ENCODE peak calls at places on chromosomes 2 and 18, in seven cellular contexts. S is RWPE1; A is osteocyte; Q is astrocyte; Z is HFF-Myc; D is CD4-positive, alpha-beta T cell; T is PC-3. C is an unnamed sample.

GRCh38 chr2:58428286-58428552 is 187.1 kb upstream of the FANCL start:
- DNase-seq in D (no peak), A (no peak), S (peak), Z (no peak), T (no peak), Q (no peak), C (no peak)

GRCh38 chr2:165871025-165871424 is 77.0 kb upstream of the GALNT3 start:
- DNase-seq in Q (no peak), A (no peak), S (no peak), Z (no peak), D (no peak), T (no peak), C (no peak)

GRCh38 chr2:117835990-117836760 is 21.7 kb downstream of the DDX18 start:
- DNase-seq in A (no peak), Q (peak), S (peak), Z (peak), D (peak), T (peak), C (peak)

GRCh38 chr18:8508320-8508719 is 100.9 kb upstream of the RAB12 start:
- DNase-seq in A (peak), S (no peak), Z (no peak), Q (no peak), T (no peak), D (no peak), C (no peak)

GRCh38 chr18:59910967-59911366 is 11.2 kb downstream of the PMAIP1 start:
- DNase-seq in S (no peak), D (no peak), Q (peak), A (no peak), Z (no peak), T (no peak), C (no peak)

GRCh38 chr2:238985036-238985729 is 137.3 kb downstream of the TWIST2 start:
- DNase-seq in A (peak), T (no peak), D (no peak), Q (no peak), S (no peak), Z (no peak), C (peak)

GRCh38 chr2:42074661-42075060 is 26.8 kb downstream of the PKDCC start:
- DNase-seq in Q (no peak), T (peak), S (no peak), D (no peak), A (no peak), Z (no peak), C (no peak)

GRCh38 chr2:54669677-54670484 is 53.6 kb upstream of the EML6 start:
- DNase-seq in A (peak), D (no peak), Z (no peak), Q (no peak), S (peak), T (peak), C (no peak)

GRCh38 chr2:28683100-28683706 is 68.4 kb upstream of the PPP1CB start:
- DNase-seq in T (peak), A (peak), S (peak), Z (peak), Q (peak), D (no peak), C (peak)

GRCh38 chr18:21179590-21180220 is 62.3 kb upstream of the GREB1L start:
- DNase-seq in Q (peak), A (no peak), D (peak), Z (peak), S (peak), T (peak), C (no peak)

GRCh38 chr2:231890896-231891513 is 35.2 kb downstream of the NPPC start:
- DNase-seq in A (no peak), Q (no peak), D (no peak), Z (no peak), T (peak), S (no peak), C (no peak)

GRCh38 chr2:105950521-105951389 is 206.0 kb downstream of the NCK2 start:
- DNase-seq in A (no peak), Q (no peak), S (no peak), Z (no peak), T (no peak), D (no peak), C (no peak)

GRCh38 chr2:202317080-202317859 is 51.7 kb downstream of the NOP58 start:
- DNase-seq in Q (peak), Z (peak), D (no peak), S (peak), A (peak), T (peak), C (no peak)

GRCh38 chr18:59516356-59517155 is 157.5 kb upstream of the LMAN1 start:
- DNase-seq in T (peak), Q (peak), S (peak), D (no peak), Z (no peak), A (no peak), C (no peak)

GRCh38 chr18:58045265-58046086 is 1.4 kb downstream of the NEDD4L start:
- DNase-seq in D (peak), T (peak), Z (no peak), S (peak), A (no peak), Q (peak), C (no peak)

GRCh38 chr2:219142329-219142728 is 18.3 kb downstream of the NHEJ1 start:
- DNase-seq in A (peak), T (peak), D (no peak), Q (peak), S (peak), Z (peak), C (peak)

GRCh38 chr2:15521782-15522181 is 39.4 kb downstream of the NBAS start:
- DNase-seq in S (no peak), A (no peak), D (no peak), T (no peak), Q (peak), Z (peak), C (no peak)

GRCh38 chr2:74919827-74920226 is 38.6 kb upstream of the POLE4 start:
- DNase-seq in T (peak), A (peak), D (peak), S (peak), Z (no peak), Q (no peak), C (no peak)

GRCh38 chr18:26621161-26622026 is 73.0 kb upstream of the KCTD1 start:
- DNase-seq in D (no peak), S (peak), A (no peak), T (peak), Z (no peak), Q (no peak), C (no peak)

GRCh38 chr2:88159955-88160415 is 10.2 kb upstream of the THNSL2 start:
- DNase-seq in A (no peak), S (peak), T (peak), D (peak), Q (peak), Z (peak), C (no peak)

GRCh38 chr18:70382032-70382431 is 93.2 kb downstream of the SOCS6 start:
- DNase-seq in T (no peak), D (no peak), A (no peak), S (no peak), Q (no peak), Z (no peak), C (no peak)

GRCh38 chr18:6366776-6367175 is 47.9 kb downstream of the L3MBTL4 start:
- DNase-seq in Z (no peak), A (no peak), Q (no peak), D (no peak), S (no peak), T (no peak), C (no peak)

GRCh38 chr18:80105369-80106167 is 3.5 kb upstream of the ADNP2 start:
- DNase-seq in A (peak), Z (no peak), S (no peak), D (no peak), Q (no peak), T (no peak), C (no peak)

GRCh38 chr2:234643407-234643806 is 146.5 kb upstream of the ARL4C start:
- DNase-seq in T (no peak), Q (no peak), Z (no peak), D (no peak), S (no peak), A (no peak), C (no peak)

GRCh38 chr2:46460991-46461715 is 18.2 kb upstream of the TMEM247 start:
- DNase-seq in Q (no peak), D (peak), A (peak), Z (no peak), T (peak), S (peak), C (peak)

GRCh38 chr2:199223791-199224190 is 233.9 kb downstream of the SATB2 start:
- DNase-seq in S (peak), D (no peak), Z (no peak), T (peak), A (no peak), Q (peak), C (no peak)
- TF ChIP-seq CTCF in S (no peak), D (no peak), Z (no peak), T (no peak), A (no peak), Q (no peak), C (no peak)

GRCh38 chr2:122543815-122544214 is 788.4 kb downstream of the TSN start:
- DNase-seq in D (no peak), T (peak), Z (no peak), A (no peak), S (peak), Q (peak), C (no peak)

GRCh38 chr2:122542646-122543045 is 787.2 kb downstream of the TSN start:
- DNase-seq in D (no peak), S (no peak), Z (no peak), Q (no peak), T (no peak), A (no peak), C (no peak)

GRCh38 chr2:122539920-122540319 is 784.5 kb downstream of the TSN start:
- DNase-seq in A (no peak), S (no peak), Q (no peak), D (no peak), Z (no peak), T (peak), C (no peak)

GRCh38 chr2:122539311-122539710 is 783.9 kb downstream of the TSN start:
- DNase-seq in D (no peak), S (no peak), Z (no peak), Q (no peak), A (no peak), T (no peak), C (no peak)

DNA sequence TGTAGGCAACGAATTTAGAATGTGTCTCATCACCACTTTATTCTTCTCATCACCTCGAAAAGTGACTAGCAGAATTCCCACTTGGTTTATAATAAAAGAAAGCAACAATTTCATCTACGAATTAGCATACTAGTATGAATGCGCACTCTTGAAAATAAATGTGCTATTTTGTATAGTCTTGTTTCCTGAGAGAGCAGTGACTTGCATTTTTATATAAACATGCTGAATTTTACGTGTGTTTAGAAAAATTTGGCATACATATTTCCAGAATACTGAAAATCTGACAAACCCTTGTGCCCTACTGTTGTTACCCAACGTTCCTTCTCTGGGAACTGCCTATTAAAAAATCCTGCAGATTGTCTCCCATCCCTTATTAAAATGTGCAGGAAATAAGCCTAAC is 786.8 kb downstream of the TSN start:
- DNase-seq in T (no peak), D (no peak), S (no peak), Z (no peak), Q (no peak), A (no peak), C (no peak)
- TF ChIP-seq CTCF in T (no peak), D (no peak), S (no peak), Z (no peak), Q (no peak), A (no peak), C (no peak)

DNA sequence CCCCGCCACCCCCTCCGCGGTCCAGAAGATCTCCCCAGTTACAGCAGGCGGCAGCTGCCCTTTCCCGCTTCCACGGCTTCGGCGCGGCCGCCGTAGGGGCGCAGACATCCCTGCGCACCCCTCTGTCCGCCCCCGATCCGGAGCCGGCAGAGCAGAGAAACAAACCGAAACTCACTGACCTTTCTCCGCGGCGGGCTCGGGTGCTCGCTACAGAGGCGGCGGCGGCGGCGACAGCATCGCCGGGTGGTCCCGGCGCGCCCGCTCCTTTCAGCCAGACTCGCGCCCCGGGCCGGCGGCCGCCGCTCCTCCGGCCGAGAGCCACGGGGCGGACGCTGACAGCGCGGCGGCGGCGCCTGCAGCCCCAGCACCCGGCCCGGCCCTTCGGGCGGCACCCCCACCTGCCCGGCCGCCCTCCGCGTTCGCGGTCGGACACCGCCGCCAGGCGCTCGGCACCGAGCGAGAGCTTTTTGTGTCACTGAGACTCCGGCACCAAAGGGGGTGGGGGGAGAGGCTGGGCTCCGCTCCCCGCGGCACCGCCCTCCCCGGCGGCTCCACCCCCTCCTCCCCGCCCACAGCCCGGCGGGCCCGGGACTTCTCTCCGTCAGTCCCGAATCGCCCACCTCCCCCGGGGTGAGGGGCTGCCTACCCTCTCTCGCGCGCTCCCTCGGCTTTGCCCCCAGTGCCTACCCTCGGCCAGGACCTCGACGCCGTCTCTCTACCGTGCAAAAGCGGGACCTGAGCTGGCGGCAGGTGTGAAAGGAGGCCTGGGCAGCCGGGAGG is 1.4 kb upstream of the RNF152 start:
- DNase-seq in A (peak), S (peak), Z (no peak), T (peak), Q (no peak), D (peak), C (peak)
- TF ChIP-seq CTCF in A (peak), S (peak), Z (no peak), T (no peak), Q (no peak), D (no peak), C (no peak)

DNA sequence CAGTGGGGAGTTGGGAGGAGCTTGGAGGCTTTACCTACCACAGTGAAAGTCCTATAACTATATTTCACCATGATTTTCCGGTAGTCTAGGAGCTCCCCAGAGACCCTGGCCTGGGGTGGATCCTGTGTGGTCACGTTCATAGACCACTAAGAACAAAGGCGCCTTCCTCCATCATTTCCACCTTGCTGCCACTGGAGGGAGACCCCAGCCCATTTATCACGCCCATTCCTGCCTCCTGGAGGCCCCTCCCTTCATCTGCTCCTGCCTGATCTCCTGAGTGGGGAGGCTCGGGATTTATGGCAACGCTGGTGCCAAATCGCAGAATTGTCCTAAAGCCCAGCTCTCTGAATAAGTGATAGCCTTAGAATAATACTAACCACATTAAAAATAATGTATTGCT is 507.6 kb upstream of the SPHKAP start:
- DNase-seq in Q (no peak), S (peak), Z (no peak), T (peak), D (no peak), A (no peak), C (no peak)
- TF ChIP-seq CTCF in Q (peak), S (no peak), Z (peak), T (peak), D (no peak), A (peak), C (no peak)

GRCh38 chr2:181575024-181575649 is 81.8 kb downstream of the CERKL start:
- DNase-seq in A (no peak), T (no peak), Z (no peak), D (no peak), Q (no peak), S (no peak), C (no peak)

GRCh38 chr2:181575650-181576025 is 81.3 kb downstream of the CERKL start:
- DNase-seq in D (no peak), S (no peak), Z (no peak), A (no peak), Q (no peak), T (no peak), C (no peak)

GRCh38 chr2:181574321-181574720 is 82.6 kb downstream of the CERKL start:
- DNase-seq in T (no peak), Q (no peak), A (no peak), S (no peak), Z (no peak), D (no peak), C (no peak)

GRCh38 chr2:181570833-181571661 is 85.9 kb downstream of the CERKL start:
- DNase-seq in S (no peak), T (no peak), A (no peak), Q (no peak), D (no peak), Z (no peak), C (no peak)

DNA sequence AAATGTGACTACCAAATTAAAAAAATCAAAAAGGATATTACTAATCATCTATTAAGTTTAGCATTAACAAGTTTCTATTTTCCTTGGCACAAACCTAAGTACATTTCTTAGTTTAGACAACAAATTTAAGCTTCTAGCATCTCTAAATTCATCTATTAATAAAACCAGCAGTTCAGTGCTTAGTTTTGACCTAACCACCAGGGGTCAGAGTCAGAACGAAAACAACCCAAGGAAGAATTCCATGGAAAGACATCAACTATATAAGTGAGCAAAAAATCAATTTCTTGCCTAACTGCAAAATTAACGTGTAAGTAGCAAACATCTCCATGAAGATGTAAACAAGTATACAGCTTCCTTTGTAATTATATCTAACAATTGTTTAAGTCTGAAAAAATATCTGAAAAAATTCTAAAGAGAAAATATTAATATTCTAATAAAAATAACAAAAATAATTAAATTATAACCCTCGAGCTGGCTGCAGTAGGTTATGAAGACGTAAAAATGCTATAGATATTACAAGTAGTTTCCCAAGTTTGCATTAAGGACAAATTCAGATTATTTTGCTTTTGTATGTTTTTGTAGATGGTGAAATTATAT is 83.7 kb downstream of the CERKL start:
- DNase-seq in Q (peak), Z (no peak), D (no peak), S (peak), T (peak), A (no peak), C (no peak)
- TF ChIP-seq CTCF in Q (peak), Z (peak), D (no peak), S (peak), T (peak), A (peak), C (no peak)

GRCh38 chr2:159199751-159200465 is 86.6 kb downstream of the WDSUB1 start:
- DNase-seq in S (no peak), D (no peak), A (no peak), T (no peak), Z (no peak), Q (no peak), C (no peak)

GRCh38 chr2:159199236-159199635 is 87.3 kb downstream of the WDSUB1 start:
- DNase-seq in Q (no peak), S (no peak), A (no peak), D (no peak), Z (no peak), T (no peak), C (no peak)

GRCh38 chr2:159202568-159203071 is 83.9 kb downstream of the WDSUB1 start:
- DNase-seq in Q (peak), S (no peak), Z (peak), T (peak), D (no peak), A (no peak), C (peak)

GRCh38 chr2:159200498-159200897 is 86.0 kb downstream of the WDSUB1 start:
- DNase-seq in S (no peak), T (no peak), Z (no peak), A (no peak), Q (peak), D (no peak), C (no peak)

DNA sequence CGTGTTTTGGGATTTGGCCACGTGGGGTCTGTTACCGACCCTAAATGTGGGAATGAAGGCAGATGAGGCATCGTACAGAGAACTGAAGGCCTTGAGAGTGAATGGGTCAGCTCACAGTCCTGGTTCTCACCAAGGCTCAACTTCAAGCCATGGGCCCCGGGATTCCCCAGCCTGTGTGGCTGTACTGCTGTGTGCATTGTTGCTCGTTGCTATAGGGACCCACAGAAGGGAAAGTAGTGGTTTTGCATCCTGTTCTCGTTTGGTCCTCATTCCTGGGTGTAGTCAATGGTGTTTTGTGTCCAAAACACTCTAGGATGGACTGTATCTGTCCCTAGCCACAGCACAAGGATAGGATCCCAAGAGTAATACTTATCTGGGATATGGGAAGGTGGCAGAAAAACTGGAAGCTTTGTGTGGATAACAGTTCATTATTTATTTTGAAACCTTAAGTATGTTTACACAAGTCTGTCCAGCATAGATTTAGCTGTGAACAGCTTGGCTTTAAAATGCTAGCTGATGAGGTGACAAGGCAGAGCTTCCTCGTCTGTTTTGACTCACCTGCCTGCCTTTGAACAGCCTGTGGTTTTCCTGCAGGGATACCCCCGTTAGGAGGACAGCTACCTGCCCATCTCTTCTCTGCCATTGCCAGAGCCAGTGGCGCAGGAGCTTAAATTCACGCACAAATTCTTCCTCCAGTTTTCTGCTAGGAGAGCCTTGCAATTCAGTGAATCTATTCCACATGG is 85.0 kb downstream of the WDSUB1 start:
- DNase-seq in A (no peak), S (no peak), Q (no peak), D (no peak), T (no peak), Z (no peak), C (no peak)
- TF ChIP-seq CTCF in A (no peak), S (no peak), Q (no peak), D (no peak), T (no peak), Z (no peak), C (no peak)

GRCh38 chr18:11826836-11827235 is 24.4 kb upstream of the CHMP1B start:
- DNase-seq in T (no peak), Z (no peak), Q (no peak), S (no peak), A (no peak), D (no peak), C (no peak)
- TF ChIP-seq CTCF in T (no peak), Z (no peak), Q (no peak), S (no peak), A (no peak), D (no peak), C (no peak)

C was measured in coronary artery.